ENCODE peak calls at places on chromosomes 1 and 21, in eight cellular contexts. Z is RPMI8226, W is A172, P is BJ, D is fibroblast of lung, A is neural crest cell, E is SK-N-SH, T is K562. I is an unnamed sample.

GRCh38 chr1:31848381-31848897 is 32.6 kb upstream of the SPOCD1 start:
- DNase-seq in Z (peak; percentile 87), W (no peak), P (no peak), D (no peak), A (no peak), E (no peak), T (no peak), I (no peak)

GRCh38 chr21:46661211-46661625 is 25.7 kb downstream of the PRMT2 start:
- DNase-seq in Z (no peak), W (no peak), P (no peak), D (peak; percentile 80), A (peak; percentile 48), E (peak; percentile 89), T (no peak), I (peak; percentile 70)

GRCh38 chr1:226884116-226884515 is 13.7 kb downstream of the PSEN2 start:
- DNase-seq in Z (no peak), W (no peak), P (no peak), D (no peak), A (no peak), E (no peak), T (no peak), I (no peak)

GRCh38 chr1:10308001-10308400 is 90.9 kb upstream of the PGD start:
- DNase-seq in Z (no peak), W (no peak), P (no peak), D (no peak), A (no peak), E (no peak), T (no peak), I (no peak)

GRCh38 chr1:156600733-156601121 is 552 bp downstream of the GPATCH4 start:
- DNase-seq in Z (peak; percentile 37), W (peak; percentile 60), P (no peak), D (peak; percentile 10), A (no peak), E (no peak), T (no peak), I (no peak)

GRCh38 chr1:116147972-116148371 is 36.8 kb downstream of the MAB21L3 start:
- DNase-seq in Z (no peak), W (no peak), P (no peak), D (peak; percentile 23), A (no peak), E (no peak), T (no peak), I (no peak)

GRCh38 chr1:91526496-91526895 is 25.8 kb downstream of the CDC7 start:
- DNase-seq in Z (no peak), W (no peak), P (peak; percentile 44), D (peak; percentile 85), A (no peak), E (no peak), T (no peak), I (no peak)

GRCh38 chr1:201022178-201022823 is 1.2 kb downstream of the KIF21B start:
- DNase-seq in Z (no peak), W (no peak), P (no peak), D (no peak), A (no peak), E (no peak), T (no peak), I (no peak)

GRCh38 chr1:225973158-225973557 is 26.0 kb downstream of the SDE2 start:
- DNase-seq in Z (no peak), W (peak; percentile 13), P (no peak), D (no peak), A (no peak), E (no peak), T (peak; percentile 52), I (no peak)

GRCh38 chr1:2807678-2808385 is 6.3 kb upstream of the TTC34 start:
- DNase-seq in Z (no peak), W (no peak), P (no peak), D (no peak), A (no peak), E (no peak), T (no peak), I (no peak)

GRCh38 chr1:27527857-27528700 is 38.1 kb upstream of the WASF2 start:
- DNase-seq in Z (peak; percentile 91), W (no peak), P (no peak), D (no peak), A (peak; percentile 30), E (peak; percentile 79), T (peak; percentile 52), I (no peak)

GRCh38 chr1:169427081-169427611 is at the start of gene CCDC181:
- DNase-seq in Z (peak; percentile 15), W (peak; percentile 17), P (no peak), D (peak; percentile 77), A (peak; percentile 81), E (peak; percentile 84), T (no peak), I (peak; percentile 91)

GRCh38 chr1:3304692-3305091 is 149.8 kb upstream of the ARHGEF16 start:
- DNase-seq in Z (no peak), W (no peak), P (no peak), D (no peak), A (no peak), E (no peak), T (no peak), I (no peak)

GRCh38 chr1:152185544-152186391 is 26.7 kb upstream of the RPTN start:
- DNase-seq in Z (peak; percentile 66), W (peak; percentile 80), P (no peak), D (peak; percentile 61), A (no peak), E (peak; percentile 57), T (peak; percentile 58), I (peak; percentile 28)

GRCh38 chr1:212976586-212976985 is 26.2 kb downstream of the VASH2 start:
- DNase-seq in Z (no peak), W (no peak), P (no peak), D (no peak), A (no peak), E (no peak), T (no peak), I (no peak)

GRCh38 chr21:46116189-46116845 is 18.4 kb downstream of the COL6A2 start:
- DNase-seq in Z (no peak), W (no peak), P (no peak), D (no peak), A (no peak), E (peak; percentile 20), T (no peak), I (peak; percentile 11)

GRCh38 chr1:224127925-224128819 is 14.3 kb downstream of the FBXO28 start:
- DNase-seq in Z (no peak), W (peak; percentile 61), P (peak; percentile 26), D (peak; percentile 69), A (no peak), E (no peak), T (no peak), I (no peak)

GRCh38 chr1:47213230-47213676 is 18.8 kb downstream of the TAL1 start:
- DNase-seq in Z (no peak), W (no peak), P (no peak), D (no peak), A (no peak), E (no peak), T (peak; percentile 63), I (no peak)

GRCh38 chr1:201146626-201147390 is 7.5 kb downstream of the TMEM9 start:
- DNase-seq in Z (no peak), W (no peak), P (no peak), D (no peak), A (no peak), E (no peak), T (no peak), I (no peak)

GRCh38 chr1:66371233-66372005 is 162.5 kb upstream of the SGIP1 start:
- DNase-seq in Z (no peak), W (peak; percentile 32), P (peak; percentile 64), D (peak; percentile 80), A (no peak), E (no peak), T (no peak), I (no peak)

GRCh38 chr1:39835110-39835509 is 46.4 kb upstream of the BMP8B start:
- DNase-seq in Z (no peak), W (no peak), P (no peak), D (no peak), A (no peak), E (no peak), T (no peak), I (no peak)

GRCh38 chr1:200974711-200975110 is 48.8 kb downstream of the KIF21B start:
- DNase-seq in Z (no peak), W (no peak), P (no peak), D (no peak), A (no peak), E (no peak), T (no peak), I (no peak)

GRCh38 chr1:17122449-17123194 is 3.4 kb upstream of the PADI2 start:
- DNase-seq in Z (peak; percentile 33), W (peak; percentile 17), P (no peak), D (peak; percentile 51), A (no peak), E (no peak), T (no peak), I (no peak)

I was measured in BE2C.